ENCODE peak calls at places on chromosomes 4 and X, in five cellular contexts. J is foreskin keratinocyte, Y is heart left ventricle, U is adipocyte, B is fibroblast of lung. M is an unnamed sample.

GRCh38 chr4:49221209-49221608 is 235.1 kb downstream of the CWH43 start:
- DNase-seq in J (no peak), Y (no peak), U (no peak), B (no peak), M (no peak)

GRCh38 chr4:114103908-114104307 is 124.5 kb upstream of the ARSJ start:
- DNase-seq in J (no peak), Y (no peak), U (no peak), B (no peak), M (no peak)

GRCh38 chr4:6071959-6072720 is 53.9 kb upstream of the C4orf50 start:
- DNase-seq in J (no peak), Y (no peak), U (no peak), B (no peak), M (no peak)

GRCh38 chr4:77959566-77960338 is 97.1 kb downstream of the MRPL1 start:
- DNase-seq in J (peak; percentile 3), Y (no peak), U (peak; percentile 88), B (peak; percentile 75), M (no peak)

GRCh38 chr4:185304541-185304940 is 91.2 kb downstream of the LRP2BP start:
- DNase-seq in J (no peak), Y (no peak), U (no peak), B (no peak), M (no peak)

GRCh38 chr4:55733874-55734437 is 85.6 kb upstream of the EXOC1L start:
- DNase-seq in J (peak; percentile 80), Y (no peak), U (peak; percentile 7), B (peak; percentile 61), M (no peak)

GRCh38 chrX:16743604-16744325 is 24.4 kb downstream of the SYAP1 start:
- DNase-seq in J (peak; percentile 62), Y (no peak), U (peak; percentile 39), B (peak; percentile 60), M (no peak)

GRCh38 chr4:126799471-126799870 is 833.3 kb upstream of the INTU start:
- DNase-seq in J (no peak), Y (no peak), U (peak; percentile 38), B (peak; percentile 71), M (no peak)

GRCh38 chr4:87337361-87337760 is 14.7 kb upstream of the HSD17B13 start:
- DNase-seq in J (no peak), Y (no peak), U (no peak), B (no peak), M (no peak)

GRCh38 chrX:102846544-102847236 is 90.4 kb upstream of the RAB40AL start:
- DNase-seq in J (peak; percentile 54), Y (no peak), U (peak; percentile 9), B (peak; percentile 30), M (no peak)

GRCh38 chr4:127251423-127251822 is 381.3 kb upstream of the INTU start:
- DNase-seq in J (no peak), Y (no peak), U (peak; percentile 77), B (peak; percentile 36), M (no peak)

GRCh38 chr4:38612996-38613395 is 51.0 kb upstream of the KLF3 start:
- DNase-seq in J (no peak), Y (no peak), U (peak; percentile 45), B (peak; percentile 36), M (no peak)

GRCh38 chrX:17669458-17669857 is 67.8 kb upstream of the SCML1 start:
- DNase-seq in J (no peak), Y (no peak), U (no peak), B (no peak), M (no peak)

GRCh38 chr4:65416875-65417274 is 253.4 kb downstream of the EPHA5 start:
- DNase-seq in J (no peak), Y (peak; percentile 51), U (peak; percentile 52), B (no peak), M (no peak)

GRCh38 chrX:153970398-153971123 is 1.1 kb downstream of the HCFC1 start:
- DNase-seq in J (peak; percentile 10), Y (no peak), U (peak; percentile 60), B (peak; percentile 90), M (no peak)

GRCh38 chr4:73485085-73485484 is 3.5 kb downstream of the AFM start:
- DNase-seq in J (no peak), Y (no peak), U (no peak), B (no peak), M (no peak)

GRCh38 chrX:47093248-47093647 is 15.0 kb downstream of the RGN start:
- DNase-seq in J (no peak), Y (no peak), U (peak; percentile 71), B (peak; percentile 65), M (no peak)

GRCh38 chrX:19172741-19173140 is 50.5 kb upstream of the ADGRG2 start:
- DNase-seq in J (no peak), Y (no peak), U (no peak), B (no peak), M (no peak)

GRCh38 chr4:40564004-40564403 is 65.7 kb downstream of the RBM47 start:
- DNase-seq in J (no peak), Y (no peak), U (no peak), B (no peak), M (no peak)

GRCh38 chr4:85778809-85779124 is 303.8 kb downstream of the ARHGAP24 start:
- DNase-seq in J (no peak), Y (no peak), U (peak; percentile 65), B (peak; percentile 64), M (no peak)

GRCh38 chr4:115113382-115114106 is at the start of gene NDST4:
- DNase-seq in J (no peak), Y (no peak), U (peak; percentile 36), B (peak; percentile 57), M (no peak)

GRCh38 chr4:54879576-54879975 is 221.8 kb downstream of the KIT start:
- DNase-seq in J (peak; percentile 10), Y (no peak), U (peak; percentile 62), B (peak; percentile 25), M (no peak)

GRCh38 chr4:113049421-113050355 is at the start of gene ANK2:
- DNase-seq in J (no peak), Y (no peak), U (peak; percentile 25), B (peak; percentile 15), M (no peak)

GRCh38 chr4:142372570-142373300 is 473.4 kb downstream of the INPP4B start:
- DNase-seq in J (no peak), Y (no peak), U (peak; percentile 54), B (no peak), M (no peak)

GRCh38 chrX:55524487-55524886 is 34.8 kb upstream of the USP51 start:
- DNase-seq in J (no peak), Y (no peak), U (no peak), B (peak; percentile 2), M (no peak)

GRCh38 chrX:70445197-70445656 is 592 bp downstream of the DLG3 start:
- DNase-seq in J (no peak), Y (no peak), U (no peak), B (no peak), M (no peak)

GRCh38 chr4:6235901-6236625 is 33.6 kb upstream of the WFS1 start:
- DNase-seq in J (no peak), Y (no peak), U (no peak), B (no peak), M (no peak)

GRCh38 chrX:13669246-13669689 is 16.3 kb downstream of the TCEANC start:
- DNase-seq in J (peak; percentile 82), Y (peak; percentile 55), U (peak; percentile 88), B (peak; percentile 98), M (no peak)
- H3K27me3 ChIP-seq in J (no peaks in the 10 kb centered on the region), Y (peaks cover 4% of the 10 kb centered on the region), U (peaks cover 23% of the 10 kb centered on the region), B (no peaks in the 10 kb centered on the region), M (no peaks in the 10 kb centered on the region)

GRCh38 chr4:13617801-13618200 is 9.7 kb downstream of the BOD1L1 start:
- DNase-seq in J (no peak), Y (no peak), U (no peak), B (no peak), M (no peak)

GRCh38 chr4:13612569-13612968 is 15.0 kb downstream of the BOD1L1 start:
- DNase-seq in J (no peak), Y (no peak), U (no peak), B (no peak), M (no peak)

GRCh38 chr4:13616597-13616996 is 10.9 kb downstream of the BOD1L1 start:
- DNase-seq in J (no peak), Y (no peak), U (no peak), B (no peak), M (no peak)

GRCh38 chr4:13618212-13618806 is 9.2 kb downstream of the BOD1L1 start:
- DNase-seq in J (no peak), Y (no peak), U (no peak), B (no peak), M (no peak)

GRCh38 chr4:13615162-13615561 is 12.4 kb downstream of the BOD1L1 start:
- DNase-seq in J (no peak), Y (no peak), U (no peak), B (no peak), M (no peak)
- H3K4me1 ChIP-seq in J (peaks cover 3% of the 10 kb centered on the region), Y (no peaks in the 10 kb centered on the region), U (peaks cover 32% of the 10 kb centered on the region), B (no peaks in the 10 kb centered on the region), M (no peaks in the 10 kb centered on the region)

GRCh38 chr4:10279261-10279660 is 162.7 kb upstream of the WDR1 start:
- DNase-seq in J (no peak), Y (no peak), U (no peak), B (no peak), M (no peak)

GRCh38 chr4:10283761-10284160 is 167.2 kb upstream of the WDR1 start:
- DNase-seq in J (peak; percentile 95), Y (no peak), U (no peak), B (no peak), M (no peak)

GRCh38 chr4:10285028-10285427 is 168.4 kb upstream of the WDR1 start:
- DNase-seq in J (no peak), Y (no peak), U (no peak), B (no peak), M (no peak)

GRCh38 chr4:10278071-10278470 is 161.5 kb upstream of the WDR1 start:
- DNase-seq in J (peak; percentile 87), Y (no peak), U (no peak), B (no peak), M (no peak)

GRCh38 chr4:10281996-10282395 is 165.4 kb upstream of the WDR1 start:
- DNase-seq in J (peak; percentile 68), Y (no peak), U (peak; percentile 1), B (no peak), M (no peak)
- H3K27me3 ChIP-seq in J (no peaks in the 10 kb centered on the region), Y (no peaks in the 10 kb centered on the region), U (peaks cover 4% of the 10 kb centered on the region), B (no peaks in the 10 kb centered on the region), M (no peaks in the 10 kb centered on the region)

DNA sequence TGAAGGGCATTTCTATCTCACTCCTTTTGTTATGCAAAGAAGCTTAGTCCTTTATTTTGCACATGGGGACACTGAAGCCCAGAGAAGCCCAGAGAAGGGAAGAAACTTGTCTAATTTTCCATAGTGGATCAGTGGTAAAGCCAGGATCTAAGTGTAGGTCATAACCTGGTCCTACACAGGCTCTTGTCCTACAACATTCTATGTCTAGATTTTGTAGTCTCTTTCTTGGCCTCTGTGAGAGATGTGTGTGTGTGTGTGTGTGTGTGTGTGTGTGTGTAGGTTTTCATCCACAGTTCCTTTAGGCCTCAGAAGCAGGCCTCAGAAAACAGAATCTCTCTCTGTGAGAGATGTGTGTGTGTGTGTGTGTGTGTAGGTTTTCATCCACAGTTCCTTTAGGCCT is 38.3 kb downstream of the VSIG4 start:
- DNase-seq in J (no peak), Y (no peak), U (no peak), B (no peak), M (no peak)
- H3K4me1 ChIP-seq in J (no peaks in the 10 kb centered on the region), Y (no peaks in the 10 kb centered on the region), U (no peaks in the 10 kb centered on the region), B (no peaks in the 10 kb centered on the region), M (no peaks in the 10 kb centered on the region)

DNA sequence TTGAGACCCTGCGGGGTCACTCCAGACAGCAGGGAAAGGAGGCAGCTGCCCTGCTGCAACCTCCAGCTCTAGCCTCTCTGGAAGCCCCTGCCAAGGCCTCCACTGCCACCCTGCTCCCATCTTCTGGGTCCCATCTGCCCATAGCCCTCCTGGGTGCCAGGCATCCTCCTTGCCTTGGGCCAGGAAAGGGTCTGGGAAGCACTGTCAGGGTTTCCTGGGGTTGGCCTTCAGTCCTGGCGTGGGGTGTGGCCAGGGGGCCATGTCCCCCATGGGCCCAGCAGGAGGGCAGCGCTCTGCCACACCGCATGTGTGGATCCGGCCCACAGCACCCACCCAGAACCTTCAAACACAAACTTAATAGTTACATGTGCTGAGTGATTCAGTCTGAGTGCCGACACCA is 3.4 kb upstream of the CPLX1 start:
- DNase-seq in J (no peak), Y (no peak), U (no peak), B (no peak), M (no peak)
- H3K27me3 ChIP-seq in J (peaks cover 52% of the 10 kb centered on the region), Y (peaks cover 43% of the 10 kb centered on the region), U (peaks cover 42% of the 10 kb centered on the region), B (peaks cover 23% of the 10 kb centered on the region), M (peaks cover 14% of the 10 kb centered on the region)

M was measured in esophagus squamous epithelium.